ENCODE peak calls at places on chromosomes 6 and 20, in ten cellular contexts. D, W, T, Q, M, J, K, C, Z and P are unnamed samples.
A peak's percentile ranks its signal among the peaks of the same experiment; 100 is the strongest.

GRCh38 chr6:81614292-81614691 is 138.2 kb downstream of the TENT5A start:
- DNase-seq in D (peak; percentile 56), W (no peak), T (no peak), Q (peak; percentile 85), M (no peak), J (no peak), K (peak; percentile 78), C (no peak), Z (peak; percentile 17), P (no peak)

GRCh38 chr6:34602318-34603111 is 46.4 kb upstream of the SPDEF start:
- DNase-seq in D (peak; percentile 67), W (no peak), T (no peak), Q (peak; percentile 28), M (no peak), J (no peak), K (peak; percentile 42), C (no peak), Z (no peak), P (no peak)

GRCh38 chr6:95242560-95242959 is 334.8 kb upstream of the MANEA start:
- DNase-seq in D (no peak), W (no peak), T (no peak), Q (no peak), M (no peak), J (no peak), K (no peak), C (no peak), Z (no peak), P (no peak)

GRCh38 chr6:73367761-73368355 is 1.8 kb downstream of the OOEP start:
- DNase-seq in D (no peak), W (no peak), T (no peak), Q (no peak), M (no peak), J (no peak), K (no peak), C (no peak), Z (no peak), P (no peak)

GRCh38 chr6:121851056-121851455 is 415.6 kb downstream of the GJA1 start:
- DNase-seq in D (no peak), W (no peak), T (no peak), Q (peak; percentile 17), M (no peak), J (no peak), K (peak; percentile 35), C (no peak), Z (peak; percentile 44), P (no peak)

GRCh38 chr20:53879048-53879684 is 191.2 kb downstream of the BCAS1 start:
- DNase-seq in D (no peak), W (no peak), T (no peak), Q (no peak), M (no peak), J (no peak), K (no peak), C (no peak), Z (no peak), P (no peak)

GRCh38 chr6:158376650-158377081 is 64.4 kb downstream of the TULP4 start:
- DNase-seq in D (no peak), W (no peak), T (no peak), Q (peak; percentile 89), M (no peak), J (no peak), K (peak; percentile 90), C (peak; percentile 37), Z (peak; percentile 92), P (peak; percentile 61)

GRCh38 chr6:110537208-110538123 is 61.1 kb upstream of the SLC22A16 start:
- DNase-seq in D (peak; percentile 93), W (peak; percentile 83), T (no peak), Q (peak; percentile 97), M (no peak), J (no peak), K (peak; percentile 96), C (peak; percentile 84), Z (peak; percentile 93), P (peak; percentile 94)

GRCh38 chr6:149457316-149457884 is 27.4 kb downstream of the ZC3H12D start:
- DNase-seq in D (no peak), W (no peak), T (no peak), Q (peak; percentile 59), M (no peak), J (peak; percentile 54), K (no peak), C (no peak), Z (no peak), P (no peak)

GRCh38 chr6:87832025-87832825 is 130.2 kb upstream of the AKIRIN2 start:
- DNase-seq in D (peak; percentile 49), W (no peak), T (no peak), Q (peak; percentile 30), M (no peak), J (no peak), K (peak; percentile 32), C (no peak), Z (peak; percentile 24), P (no peak)

GRCh38 chr6:124795879-124796838 is 166.1 kb upstream of the RNF217 start:
- DNase-seq in D (peak; percentile 18), W (no peak), T (peak; percentile 19), Q (peak; percentile 1), M (no peak), J (peak; percentile 22), K (peak; percentile 20), C (no peak), Z (no peak), P (no peak)

GRCh38 chr6:34362909-34363713 is 29.4 kb downstream of the NUDT3 start:
- DNase-seq in D (no peak), W (no peak), T (no peak), Q (no peak), M (no peak), J (no peak), K (no peak), C (no peak), Z (no peak), P (no peak)

GRCh38 chr6:103578115-103578514 is 1281.6 kb downstream of the HACE1 start:
- DNase-seq in D (no peak), W (no peak), T (no peak), Q (no peak), M (no peak), J (no peak), K (no peak), C (no peak), Z (no peak), P (no peak)

GRCh38 chr6:38933426-38933825 is 115.2 kb upstream of the GLP1R start:
- DNase-seq in D (peak; percentile 71), W (no peak), T (no peak), Q (peak; percentile 4), M (no peak), J (no peak), K (no peak), C (no peak), Z (peak; percentile 2), P (no peak)

GRCh38 chr6:131116755-131117360 is 18.4 kb upstream of the AKAP7 start:
- DNase-seq in D (peak; percentile 76), W (peak; percentile 28), T (no peak), Q (peak; percentile 64), M (no peak), J (no peak), K (peak; percentile 44), C (no peak), Z (peak; percentile 63), P (no peak)

GRCh38 chr6:129890164-129890563 is 29.0 kb upstream of the TMEM244 start:
- DNase-seq in D (peak; percentile 59), W (no peak), T (no peak), Q (peak; percentile 78), M (no peak), J (no peak), K (peak; percentile 82), C (no peak), Z (peak; percentile 69), P (no peak)

DNA sequence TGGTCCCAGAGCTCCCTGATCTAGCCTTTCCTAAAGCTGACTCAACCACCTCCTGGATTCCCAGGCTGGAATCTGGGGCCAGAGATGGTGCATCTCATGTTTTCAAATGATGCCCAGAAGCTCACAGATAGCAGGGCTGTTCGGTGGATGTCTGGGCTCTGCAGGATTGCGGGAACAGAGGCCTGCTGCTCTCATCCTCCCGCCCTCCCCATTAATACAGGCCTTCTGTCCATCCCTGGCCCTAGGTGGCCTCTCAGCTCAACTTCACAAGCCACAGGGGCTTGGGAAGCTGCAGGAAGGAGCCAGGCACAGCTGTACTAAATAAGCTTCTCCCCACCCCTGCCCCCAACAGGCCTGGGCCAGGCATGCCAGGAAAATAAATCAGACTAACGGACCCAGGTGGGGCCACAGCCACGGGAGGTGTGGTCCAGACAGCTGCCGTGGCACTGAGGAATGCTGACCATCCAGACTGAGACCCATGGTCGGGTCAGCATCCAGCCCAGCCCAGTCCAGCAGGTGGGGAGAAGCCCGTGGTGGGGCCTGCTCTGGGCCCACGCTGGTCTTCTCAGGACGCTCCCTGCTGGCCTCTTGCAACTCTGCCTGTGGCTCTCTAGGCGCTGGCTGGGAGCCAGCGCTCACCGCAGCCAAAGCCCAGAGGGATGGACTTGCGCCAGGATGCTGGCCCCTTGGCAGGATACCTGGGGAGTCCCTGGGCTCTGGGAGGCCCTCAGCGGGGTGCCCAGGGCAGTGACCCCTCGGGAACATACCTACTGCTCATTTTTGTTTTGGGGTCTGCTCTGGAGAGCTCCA is 8.5 kb upstream of the YTHDF1 start:
- DNase-seq in D (peak; percentile 68), W (no peak), T (peak; percentile 62), Q (peak; percentile 44), M (peak; percentile 52), J (peak; percentile 60), K (peak; percentile 77), C (no peak), Z (peak; percentile 28), P (no peak)
- TF ChIP-seq CTCF in D (peak; percentile 53), W (peak; percentile 38), T (peak; percentile 42), Q (peak; percentile 35), M (no peak), J (peak; percentile 39), K (peak; percentile 29), C (no peak), Z (peak; percentile 17), P (peak; percentile 36)

GRCh38 chr20:50211065-50211464 is 20.4 kb downstream of the CEBPB start:
- DNase-seq in D (no peak), W (no peak), T (no peak), Q (no peak), M (no peak), J (no peak), K (no peak), C (no peak), Z (no peak), P (no peak)
- H3K4me3 ChIP-seq in D (no peak overlapping the region), W (no peak overlapping the region), T (no peak overlapping the region), Q (no peak overlapping the region), M (no peak overlapping the region), J (no peak overlapping the region), K (no peak overlapping the region), C (no peak overlapping the region), Z (no peak overlapping the region), P (no peak overlapping the region)

DNA sequence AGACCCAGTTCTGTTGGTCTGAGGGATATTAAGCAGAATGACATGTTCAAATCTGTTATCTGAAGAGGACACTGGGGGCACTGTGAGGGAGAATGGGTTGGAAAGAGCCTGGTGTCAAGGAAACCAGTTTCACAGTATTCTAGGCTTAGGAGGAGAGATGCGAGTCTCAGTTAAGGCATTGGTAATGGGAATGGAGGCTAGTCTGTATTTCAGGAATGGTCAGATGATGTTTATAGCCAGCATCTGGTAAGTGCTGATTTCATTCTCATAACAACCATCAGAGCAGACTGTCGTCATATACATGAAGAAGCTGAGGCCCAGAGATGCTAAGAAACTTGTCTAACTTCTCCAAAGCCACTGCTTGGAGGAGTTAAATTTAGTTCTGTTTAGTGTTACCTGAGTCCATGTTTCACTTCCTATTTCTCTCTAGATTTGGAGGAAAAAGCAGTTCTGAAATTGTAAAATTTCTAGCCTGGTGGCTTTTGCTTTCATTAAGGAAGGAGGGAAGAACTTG is 242.0 kb downstream of the ARID1B start:
- DNase-seq in D (peak; percentile 22), W (no peak), T (no peak), Q (peak; percentile 55), M (no peak), J (no peak), K (no peak), C (no peak), Z (peak; percentile 22), P (no peak)
- TF ChIP-seq CTCF in D (no peak), W (peak; percentile 37), T (no peak), Q (no peak), M (no peak), J (no peak), K (no peak), C (no peak), Z (no peak), P (no peak)

GRCh38 chr6:7106215-7106751 is 1.5 kb upstream of the RREB1 start:
- DNase-seq in D (no peak), W (no peak), T (no peak), Q (peak; percentile 42), M (no peak), J (no peak), K (no peak), C (no peak), Z (no peak), P (no peak)
- H3K4me3 ChIP-seq in D (peak overlapping the region; percentile 97), W (peak overlapping the region; percentile 83), T (peak overlapping the region; percentile 95), Q (peak overlapping the region; percentile 96), M (no peak overlapping the region), J (peak overlapping the region; percentile 93), K (peak overlapping the region; percentile 97), C (no peak overlapping the region), Z (peak overlapping the region; percentile 96), P (no peak overlapping the region)